ENCODE peak calls at places on chromosomes 16 and 17, in six cellular contexts. K, Z, T, O, B and P are unnamed samples.

GRCh38 chr16:6884002-6884401 is 448.6 kb upstream of the RBFOX1 start:
- DNase-seq in T (no peak), K (no peak), B (no peak), Z (no peak), O (no peak), P (no peak)

GRCh38 chr16:71807905-71808592 is 585 bp downstream of the AP1G1 start:
- DNase-seq in O (peak), Z (peak), B (peak), T (peak), K (no peak), P (peak)

GRCh38 chr16:12027091-12027490 is 50.6 kb downstream of the SNX29 start:
- DNase-seq in B (no peak), O (no peak), K (peak), Z (no peak), T (no peak), P (no peak)

GRCh38 chr16:27228621-27229501 is 25.5 kb downstream of the KDM8 start:
- DNase-seq in Z (no peak), O (no peak), B (peak), T (no peak), K (no peak), P (peak)

GRCh38 chr17:65220732-65221131 is 83.6 kb downstream of the RGS9 start:
- DNase-seq in O (no peak), B (no peak), T (no peak), K (peak), Z (no peak), P (peak)

GRCh38 chr16:84308120-84308519 is 13.4 kb downstream of the WFDC1 start:
- DNase-seq in Z (peak), O (peak), T (no peak), B (peak), K (peak), P (peak)

GRCh38 chr16:69106491-69107291 is 1.2 kb downstream of the HAS3 start:
- DNase-seq in B (no peak), T (no peak), Z (no peak), O (no peak), K (no peak), P (peak)

GRCh38 chr16:64846966-64847365 is 274.9 kb downstream of the CDH11 start:
- DNase-seq in B (no peak), O (no peak), K (no peak), Z (no peak), T (no peak), P (no peak)

GRCh38 chr16:50154369-50154947 is 1.4 kb downstream of the TENT4B start:
- DNase-seq in B (no peak), O (no peak), T (peak), Z (peak), K (no peak), P (peak)

GRCh38 chr16:85335584-85336492 is 223.6 kb upstream of the CIBAR2 start:
- DNase-seq in O (peak), T (no peak), B (no peak), Z (peak), K (no peak), P (peak)

GRCh38 chr17:64128787-64129514 is 993 bp downstream of the ERN1 start:
- DNase-seq in K (no peak), T (no peak), O (peak), B (no peak), Z (peak), P (peak)

GRCh38 chr16:15055141-15056053 is 477 bp downstream of the NTAN1 start:
- DNase-seq in T (peak), Z (peak), O (peak), B (no peak), K (no peak), P (peak)

GRCh38 chr16:67860589-67861398 is 12.1 kb upstream of the EDC4 start:
- DNase-seq in B (no peak), Z (peak), T (no peak), K (no peak), O (peak), P (peak)

GRCh38 chr16:80526418-80527061 is 14.3 kb upstream of the DYNLRB2 start:
- DNase-seq in K (peak), T (peak), B (no peak), Z (peak), O (peak), P (peak)

GRCh38 chr16:70433456-70434103 is 5.3 kb downstream of the ST3GAL2 start:
- DNase-seq in T (no peak), O (peak), B (peak), K (no peak), Z (peak), P (peak)

GRCh38 chr17:40026816-40027613 is 11.8 kb downstream of the CSF3 start:
- DNase-seq in O (peak), B (peak), K (peak), T (peak), Z (peak), P (peak)

GRCh38 chr17:930258-930657 is 49.3 kb downstream of the NXN start:
- DNase-seq in K (no peak), Z (peak), T (no peak), O (no peak), B (no peak), P (no peak)

GRCh38 chr17:41806685-41807445 is 4.9 kb downstream of the P3H4 start:
- DNase-seq in T (no peak), O (no peak), K (no peak), B (no peak), Z (no peak), P (peak)

GRCh38 chr16:85303354-85303883 is 191.1 kb upstream of the CIBAR2 start:
- DNase-seq in K (peak), B (peak), O (no peak), T (peak), Z (peak), P (peak)

GRCh38 chr17:58332720-58333395 is 4.3 kb upstream of the TSPOAP1 start:
- DNase-seq in K (no peak), Z (no peak), T (no peak), O (no peak), B (peak), P (peak)

GRCh38 chr17:15381707-15382106 is 40.3 kb upstream of the TEKT3 start:
- DNase-seq in T (no peak), O (no peak), B (no peak), K (no peak), Z (no peak), P (no peak)

GRCh38 chr17:50134206-50135110 is 4.5 kb upstream of the SAMD14 start:
- DNase-seq in Z (no peak), O (no peak), T (no peak), B (no peak), K (no peak), P (peak)

GRCh38 chr17:82942166-82943130 is 102.6 kb upstream of the ZNF750 start:
- DNase-seq in B (peak), Z (no peak), T (no peak), K (no peak), O (no peak), P (peak)

GRCh38 chr16:11698271-11698689 is 30.0 kb downstream of the SNN start:
- DNase-seq in T (no peak), K (no peak), B (no peak), O (no peak), Z (no peak), P (no peak)

GRCh38 chr17:77036136-77036840 is 104.5 kb upstream of the SEC14L1 start:
- DNase-seq in T (no peak), K (no peak), Z (no peak), B (no peak), O (no peak), P (no peak)

GRCh38 chr17:82794781-82795505 is 43.1 kb downstream of the TBCD start:
- DNase-seq in K (no peak), B (no peak), T (no peak), O (no peak), Z (no peak), P (peak)

GRCh38 chr17:4980644-4981216 is 6.7 kb downstream of the CAMTA2 start:
- DNase-seq in O (peak), Z (peak), B (no peak), K (no peak), T (no peak), P (peak)

GRCh38 chr17:82148997-82149396 is 51.0 kb upstream of the FASN start:
- DNase-seq in B (no peak), O (no peak), Z (no peak), T (no peak), K (no peak), P (no peak)

GRCh38 chr17:17479209-17479608 is 2.4 kb downstream of the MED9 start:
- DNase-seq in O (no peak), B (no peak), K (no peak), T (no peak), Z (no peak), P (peak)

GRCh38 chr16:3458852-3459361 is 15.4 kb downstream of the NAA60 start:
- DNase-seq in T (no peak), Z (peak), B (no peak), O (peak), K (no peak), P (peak)

GRCh38 chr16:84159006-84159405 is 13.9 kb downstream of the DNAAF1 start:
- DNase-seq in T (no peak), O (no peak), K (no peak), Z (no peak), B (no peak), P (no peak)

GRCh38 chr17:39553326-39553945 is 54.3 kb downstream of the NEUROD2 start:
- DNase-seq in B (no peak), K (no peak), O (peak), T (peak), Z (no peak), P (no peak)

GRCh38 chr17:37148171-37148570 is 199.4 kb downstream of the AATF start:
- DNase-seq in K (no peak), T (no peak), B (no peak), O (peak), Z (no peak), P (no peak)

GRCh38 chr17:37142294-37142944 is 193.7 kb downstream of the AATF start:
- DNase-seq in O (no peak), Z (no peak), K (no peak), T (no peak), B (no peak), P (no peak)

GRCh38 chr17:37146578-37147119 is 197.9 kb downstream of the AATF start:
- DNase-seq in B (no peak), O (no peak), Z (no peak), T (no peak), K (no peak), P (no peak)

GRCh38 chr17:37147301-37147812 is 198.6 kb downstream of the AATF start:
- DNase-seq in B (no peak), K (no peak), O (no peak), Z (peak), T (no peak), P (no peak)
- H3K4me3 ChIP-seq in B (no peak), K (no peak), O (no peak), Z (peak), T (no peak), P (no peak)

GRCh38 chr17:21194688-21195087 is 19.3 kb downstream of the TMEM11 start:
- DNase-seq in K (no peak), B (peak), O (peak), Z (no peak), T (no peak), P (no peak)
- H3K27ac ChIP-seq in K (no peak), B (peak), O (no peak), Z (no peak), T (no peak), P (no peak)

GRCh38 chr16:28504707-28505404 is 1.8 kb downstream of the IL27 start:
- DNase-seq in B (no peak), O (no peak), K (no peak), T (no peak), Z (no peak), P (peak)

GRCh38 chr16:28501258-28502232 is 5.1 kb downstream of the IL27 start:
- DNase-seq in Z (no peak), O (no peak), B (no peak), K (no peak), T (no peak), P (peak)

GRCh38 chr16:28502290-28502689 is 4.3 kb downstream of the IL27 start:
- DNase-seq in Z (no peak), T (no peak), B (no peak), K (no peak), O (no peak), P (peak)

GRCh38 chr16:28505489-28506137 is 1.0 kb downstream of the IL27 start:
- DNase-seq in T (no peak), O (no peak), K (no peak), Z (no peak), B (no peak), P (peak)

DNA sequence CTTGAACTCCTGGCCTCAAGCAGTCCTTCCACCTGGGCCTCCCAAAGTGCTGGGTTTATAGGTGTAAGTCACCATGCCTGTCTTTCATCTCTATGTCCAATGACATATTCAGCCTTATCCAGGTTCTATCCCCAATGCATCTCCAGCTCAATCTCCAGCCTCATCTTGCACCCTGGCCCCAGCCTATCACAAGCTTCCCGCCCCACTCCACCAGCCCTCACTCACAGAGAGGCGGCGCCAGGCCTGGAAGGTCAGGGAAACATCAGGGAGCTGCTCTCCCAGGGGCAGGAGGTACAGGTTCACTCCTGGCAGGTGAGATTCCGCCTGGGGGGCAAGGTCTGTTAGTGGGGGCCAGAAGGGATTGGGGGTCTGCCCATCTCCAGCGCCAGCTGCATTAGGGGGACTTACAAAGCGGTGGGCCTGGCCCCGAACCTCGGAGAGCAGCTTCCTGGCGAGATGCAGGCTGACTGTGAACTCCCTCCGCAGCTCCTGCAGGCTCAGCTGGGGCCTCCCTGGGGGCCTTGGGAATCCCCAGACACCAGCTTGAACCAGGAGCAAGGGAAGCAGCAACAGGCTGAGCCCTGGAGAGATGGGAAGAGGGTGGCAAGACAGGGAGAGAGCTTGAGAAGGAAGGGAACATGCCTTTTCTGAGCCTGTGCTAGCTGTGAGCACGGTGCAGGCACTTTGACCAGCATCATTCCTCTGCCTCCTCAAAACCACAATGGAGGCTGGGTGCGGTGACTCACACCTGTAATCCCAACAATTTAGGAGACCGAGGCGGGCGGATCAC is 3.0 kb downstream of the IL27 start:
- DNase-seq in K (peak), Z (no peak), B (no peak), T (no peak), O (no peak), P (peak)
- TF ChIP-seq CTCF in K (no peak), Z (no peak), B (no peak), T (no peak), O (no peak), P (no peak)

GRCh38 chr16:23333034-23333579 is 31.0 kb downstream of the SCNN1B start:
- DNase-seq in T (no peak), B (no peak), Z (peak), K (no peak), O (no peak), P (no peak)

GRCh38 chr16:23334421-23334853 is 32.3 kb downstream of the SCNN1B start:
- DNase-seq in B (no peak), O (no peak), K (no peak), T (no peak), Z (no peak), P (no peak)

GRCh38 chr16:23333962-23334361 is 31.9 kb downstream of the SCNN1B start:
- DNase-seq in Z (peak), K (no peak), T (no peak), O (no peak), B (no peak), P (no peak)

GRCh38 chr16:23337836-23338550 is 35.9 kb downstream of the SCNN1B start:
- DNase-seq in O (no peak), Z (no peak), B (no peak), K (no peak), T (no peak), P (no peak)

DNA sequence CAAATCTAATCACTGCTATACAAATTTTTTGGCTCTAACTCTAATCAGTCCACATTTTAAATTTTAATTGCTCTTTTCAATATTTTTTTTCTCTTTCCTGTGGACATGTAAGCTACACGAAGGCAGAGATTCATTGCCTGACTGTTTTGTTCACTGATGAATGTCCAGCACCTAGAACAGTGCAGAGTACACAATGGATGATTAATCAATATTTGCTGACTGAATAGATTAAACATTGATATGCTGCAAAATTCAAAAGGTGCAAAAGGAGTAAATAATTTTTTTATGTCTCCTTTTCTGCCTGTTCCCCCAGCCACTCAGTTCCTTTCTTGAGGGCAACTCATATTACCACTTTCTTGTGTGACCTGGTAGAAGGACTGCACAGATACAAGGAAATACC is 32.8 kb downstream of the SCNN1B start:
- DNase-seq in Z (no peak), B (no peak), O (no peak), K (no peak), T (no peak), P (no peak)
- H3K4me3 ChIP-seq in Z (no peak), B (no peak), O (no peak), K (no peak), T (no peak), P (no peak)

GRCh38 chr17:7293131-7293557 is 1.3 kb downstream of the YBX2 start:
- DNase-seq in T (peak), Z (no peak), K (no peak), O (no peak), B (no peak), P (peak)

GRCh38 chr17:7293821-7294613 is 422 bp downstream of the YBX2 start:
- DNase-seq in T (peak), B (no peak), Z (no peak), K (no peak), O (no peak), P (peak)

GRCh38 chr17:7294614-7295153 is at the start of gene YBX2:
- DNase-seq in K (peak), B (peak), T (peak), Z (peak), O (no peak), P (peak)

GRCh38 chr17:7292194-7292593 is 2.2 kb downstream of the YBX2 start:
- DNase-seq in Z (no peak), B (no peak), O (no peak), T (no peak), K (no peak), P (peak)

GRCh38 chr17:7292729-7293128 is 1.7 kb downstream of the YBX2 start:
- DNase-seq in K (no peak), B (no peak), T (no peak), O (no peak), Z (no peak), P (peak)
- H3K27ac ChIP-seq in K (no peak), B (peak), T (no peak), O (no peak), Z (no peak), P (no peak)

GRCh38 chr17:43779145-43780125 is 658 bp upstream of the DUSP3 start:
- DNase-seq in Z (peak), T (no peak), O (no peak), B (no peak), K (peak), P (no peak)
- TF ChIP-seq CTCF in Z (peak), T (no peak), O (no peak), B (peak), K (no peak), P (peak)

DNA sequence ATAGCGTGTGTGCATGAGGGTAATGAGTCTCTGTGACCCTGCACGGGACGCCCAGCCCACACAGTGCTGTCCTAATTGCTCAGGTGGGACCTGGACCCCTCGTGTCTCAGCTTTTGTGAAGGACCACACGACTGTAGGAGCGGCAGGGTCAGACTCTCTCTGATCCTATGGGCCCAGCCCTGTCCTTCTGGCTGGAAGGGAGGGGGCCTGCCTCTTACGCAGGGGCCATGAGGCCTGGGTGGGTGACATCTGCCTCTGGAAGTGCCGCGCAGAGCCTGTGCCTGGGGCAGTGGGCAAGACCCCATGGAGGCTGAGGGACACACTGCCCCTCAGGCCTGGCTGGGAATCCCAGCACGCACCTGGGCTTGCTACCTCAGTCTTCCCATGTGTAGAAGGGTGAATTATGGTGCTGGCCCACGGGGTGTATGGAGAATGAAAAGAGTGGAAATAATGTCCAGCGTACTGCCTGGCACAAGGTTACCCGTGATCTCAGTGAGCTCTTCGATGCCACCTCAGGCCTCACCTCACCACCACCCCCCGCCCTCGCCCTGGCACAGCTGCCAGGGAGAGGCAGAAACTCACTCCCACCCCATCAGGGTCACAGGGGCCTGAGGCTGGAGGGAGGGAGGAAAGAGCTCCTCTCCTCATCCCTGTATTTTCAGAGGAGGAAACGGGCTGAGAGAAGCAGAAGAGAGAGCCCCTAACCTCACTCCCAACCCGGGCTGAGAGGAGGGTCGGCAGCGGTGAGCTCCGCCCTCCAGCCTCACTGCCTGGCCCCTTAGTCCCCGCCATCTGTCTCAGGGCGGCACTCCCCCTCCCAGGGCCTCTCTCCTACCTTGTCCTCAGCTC is 27.1 kb upstream of the DBNDD1 start:
- DNase-seq in K (no peak), T (no peak), O (no peak), B (no peak), Z (no peak), P (peak)
- H3K4me3 ChIP-seq in K (no peak), T (peak), O (no peak), B (peak), Z (peak), P (peak)

GRCh38 chr16:2273931-2274330 is 6.0 kb upstream of the RNPS1 start:
- DNase-seq in K (no peak), O (no peak), T (no peak), B (no peak), Z (no peak), P (no peak)
- H3K27ac ChIP-seq in K (no peak), O (no peak), T (no peak), B (no peak), Z (no peak), P (no peak)